ENCODE peak calls at places on chromosomes 11 and 22, in four cellular contexts. One of them, this sample, is unnamed. For H3K27me3, the result is how much of the 10 kb centered on the place peaks cover.

GRCh38 chr11:121563900-121564822 is 111.4 kb upstream of the SORL1-AS1 start:
- DNase-seq in psoas muscle: no peak
- DNase-seq in heart left ventricle: no peak
- DNase-seq in CD4-positive, alpha-beta memory T cell: no peak
- DNase-seq in this sample: no peak

GRCh38 chr22:41485033-41485432 is 16.1 kb downstream of the ACO2 start:
- DNase-seq in psoas muscle: peak
- DNase-seq in CD4-positive, alpha-beta memory T cell: no peak
- DNase-seq in heart left ventricle: no peak
- DNase-seq in this sample: no peak

GRCh38 chr11:117868815-117869642 is 7.4 kb downstream of the FXYD6 start:
- DNase-seq in heart left ventricle: no peak
- DNase-seq in CD4-positive, alpha-beta memory T cell: no peak
- DNase-seq in psoas muscle: no peak
- DNase-seq in this sample: no peak

GRCh38 chr11:11415786-11416390 is 62.8 kb upstream of the CSNK2A3 start:
- DNase-seq in psoas muscle: no peak
- DNase-seq in heart left ventricle: no peak
- DNase-seq in CD4-positive, alpha-beta memory T cell: no peak
- DNase-seq in this sample: no peak

GRCh38 chr11:64234840-64235379 is 526 bp downstream of the VEGFB start:
- DNase-seq in heart left ventricle: peak
- DNase-seq in psoas muscle: peak
- DNase-seq in CD4-positive, alpha-beta memory T cell: peak
- DNase-seq in this sample: no peak

GRCh38 chr11:6927030-6927617 is 898 bp downstream of the ZNF215 start:
- DNase-seq in heart left ventricle: no peak
- DNase-seq in CD4-positive, alpha-beta memory T cell: no peak
- DNase-seq in psoas muscle: no peak
- DNase-seq in this sample: no peak

GRCh38 chr11:10674991-10675440 is 18.5 kb downstream of the IRAG1 start:
- DNase-seq in psoas muscle: peak
- DNase-seq in CD4-positive, alpha-beta memory T cell: no peak
- DNase-seq in heart left ventricle: peak
- DNase-seq in this sample: no peak

GRCh38 chr22:46084943-46085830 is 65.1 kb upstream of the PPARA start:
- DNase-seq in psoas muscle: peak
- DNase-seq in heart left ventricle: peak
- DNase-seq in CD4-positive, alpha-beta memory T cell: no peak
- DNase-seq in this sample: no peak

GRCh38 chr22:42061041-42061440 is 9.6 kb downstream of the NAGA start:
- DNase-seq in psoas muscle: no peak
- DNase-seq in heart left ventricle: no peak
- DNase-seq in CD4-positive, alpha-beta memory T cell: no peak
- DNase-seq in this sample: no peak

GRCh38 chr22:24141586-24141985 is 39.7 kb upstream of the SUSD2 start:
- DNase-seq in psoas muscle: no peak
- DNase-seq in heart left ventricle: no peak
- DNase-seq in CD4-positive, alpha-beta memory T cell: no peak
- DNase-seq in this sample: no peak

GRCh38 chr22:50569041-50569459 is 6.3 kb upstream of the SYCE3 start:
- DNase-seq in psoas muscle: no peak
- DNase-seq in heart left ventricle: no peak
- DNase-seq in CD4-positive, alpha-beta memory T cell: no peak
- DNase-seq in this sample: no peak
- H3K4me3 ChIP-seq in psoas muscle: no peak
- H3K4me3 ChIP-seq in heart left ventricle: no peak
- H3K4me3 ChIP-seq in CD4-positive, alpha-beta memory T cell: no peak
- H3K4me3 ChIP-seq in this sample: no peak

GRCh38 chr11:120514541-120515121 is 3.1 kb downstream of the GRIK4 start:
- DNase-seq in CD4-positive, alpha-beta memory T cell: no peak
- DNase-seq in heart left ventricle: no peak
- DNase-seq in psoas muscle: peak
- DNase-seq in this sample: no peak
- H3K27me3 ChIP-seq in CD4-positive, alpha-beta memory T cell: under half
- H3K27me3 ChIP-seq in heart left ventricle: under half
- H3K27me3 ChIP-seq in psoas muscle: under half
- H3K27me3 ChIP-seq in this sample: under half

GRCh38 chr22:17980638-17981051 is 43.7 kb downstream of the MICAL3 start:
- DNase-seq in CD4-positive, alpha-beta memory T cell: peak
- DNase-seq in psoas muscle: peak
- DNase-seq in heart left ventricle: no peak
- DNase-seq in this sample: no peak
- H3K4me3 ChIP-seq in CD4-positive, alpha-beta memory T cell: peak
- H3K4me3 ChIP-seq in psoas muscle: peak
- H3K4me3 ChIP-seq in heart left ventricle: no peak
- H3K4me3 ChIP-seq in this sample: no peak

GRCh38 chr11:14687456-14687855 is 43.9 kb downstream of the PDE3B start:
- DNase-seq in psoas muscle: no peak
- DNase-seq in CD4-positive, alpha-beta memory T cell: no peak
- DNase-seq in heart left ventricle: no peak
- DNase-seq in this sample: no peak
- H3K27me3 ChIP-seq in psoas muscle: under half
- H3K27me3 ChIP-seq in CD4-positive, alpha-beta memory T cell: under half
- H3K27me3 ChIP-seq in heart left ventricle: under half
- H3K27me3 ChIP-seq in this sample: under half

GRCh38 chr11:78595431-78596130 is 20.9 kb upstream of the NARS2 start:
- DNase-seq in CD4-positive, alpha-beta memory T cell: no peak
- DNase-seq in psoas muscle: no peak
- DNase-seq in heart left ventricle: no peak
- DNase-seq in this sample: peak
- H3K4me3 ChIP-seq in CD4-positive, alpha-beta memory T cell: no peak
- H3K4me3 ChIP-seq in psoas muscle: no peak
- H3K4me3 ChIP-seq in heart left ventricle: no peak
- H3K4me3 ChIP-seq in this sample: no peak

GRCh38 chr11:68714047-68714856 is 29.9 kb downstream of the GAL start:
- DNase-seq in psoas muscle: no peak
- DNase-seq in CD4-positive, alpha-beta memory T cell: no peak
- DNase-seq in heart left ventricle: no peak
- DNase-seq in this sample: no peak

GRCh38 chr11:68710445-68710844 is 26.1 kb downstream of the GAL start:
- DNase-seq in CD4-positive, alpha-beta memory T cell: no peak
- DNase-seq in psoas muscle: no peak
- DNase-seq in heart left ventricle: no peak
- DNase-seq in this sample: no peak

GRCh38 chr11:68711114-68711513 is 26.8 kb downstream of the GAL start:
- DNase-seq in CD4-positive, alpha-beta memory T cell: no peak
- DNase-seq in psoas muscle: no peak
- DNase-seq in heart left ventricle: no peak
- DNase-seq in this sample: no peak

GRCh38 chr11:68721075-68721474 is 30.2 kb downstream of the TESMIN start:
- DNase-seq in psoas muscle: no peak
- DNase-seq in CD4-positive, alpha-beta memory T cell: no peak
- DNase-seq in heart left ventricle: no peak
- DNase-seq in this sample: no peak

DNA sequence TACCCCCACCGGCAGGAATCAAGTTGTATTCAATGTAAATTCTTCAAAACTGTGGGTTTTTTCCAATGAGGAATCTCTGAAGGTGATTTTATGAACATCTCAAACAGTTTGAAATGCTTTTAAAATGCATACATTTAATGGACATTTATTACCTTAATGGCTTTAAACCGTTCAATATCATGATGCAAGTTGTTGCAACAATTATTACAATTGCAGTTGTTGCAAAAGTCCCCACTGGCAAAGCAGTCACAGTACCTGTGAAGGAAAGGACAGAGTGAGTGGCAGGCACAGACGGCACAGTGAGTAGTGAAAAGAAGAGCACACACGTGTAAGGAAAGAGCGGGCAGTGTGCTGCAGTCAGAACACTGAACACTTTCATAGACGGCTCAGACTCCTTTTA is 31.3 kb downstream of the GAL start:
- DNase-seq in psoas muscle: no peak
- DNase-seq in CD4-positive, alpha-beta memory T cell: no peak
- DNase-seq in heart left ventricle: no peak
- DNase-seq in this sample: no peak
- H3K27me3 ChIP-seq in psoas muscle: under half
- H3K27me3 ChIP-seq in CD4-positive, alpha-beta memory T cell: under half
- H3K27me3 ChIP-seq in heart left ventricle: under half
- H3K27me3 ChIP-seq in this sample: under half

GRCh38 chr22:17796695-17797094 is 22.4 kb upstream of the BID start:
- DNase-seq in heart left ventricle: no peak
- DNase-seq in CD4-positive, alpha-beta memory T cell: no peak
- DNase-seq in psoas muscle: no peak
- DNase-seq in this sample: no peak

GRCh38 chr22:17794726-17795125 is 20.5 kb upstream of the BID start:
- DNase-seq in psoas muscle: no peak
- DNase-seq in heart left ventricle: no peak
- DNase-seq in CD4-positive, alpha-beta memory T cell: no peak
- DNase-seq in this sample: no peak

GRCh38 chr22:17795143-17795542 is 20.9 kb upstream of the BID start:
- DNase-seq in heart left ventricle: no peak
- DNase-seq in CD4-positive, alpha-beta memory T cell: no peak
- DNase-seq in psoas muscle: no peak
- DNase-seq in this sample: no peak

GRCh38 chr22:17797721-17798559 is 23.7 kb upstream of the BID start:
- DNase-seq in psoas muscle: no peak
- DNase-seq in CD4-positive, alpha-beta memory T cell: no peak
- DNase-seq in heart left ventricle: no peak
- DNase-seq in this sample: no peak

DNA sequence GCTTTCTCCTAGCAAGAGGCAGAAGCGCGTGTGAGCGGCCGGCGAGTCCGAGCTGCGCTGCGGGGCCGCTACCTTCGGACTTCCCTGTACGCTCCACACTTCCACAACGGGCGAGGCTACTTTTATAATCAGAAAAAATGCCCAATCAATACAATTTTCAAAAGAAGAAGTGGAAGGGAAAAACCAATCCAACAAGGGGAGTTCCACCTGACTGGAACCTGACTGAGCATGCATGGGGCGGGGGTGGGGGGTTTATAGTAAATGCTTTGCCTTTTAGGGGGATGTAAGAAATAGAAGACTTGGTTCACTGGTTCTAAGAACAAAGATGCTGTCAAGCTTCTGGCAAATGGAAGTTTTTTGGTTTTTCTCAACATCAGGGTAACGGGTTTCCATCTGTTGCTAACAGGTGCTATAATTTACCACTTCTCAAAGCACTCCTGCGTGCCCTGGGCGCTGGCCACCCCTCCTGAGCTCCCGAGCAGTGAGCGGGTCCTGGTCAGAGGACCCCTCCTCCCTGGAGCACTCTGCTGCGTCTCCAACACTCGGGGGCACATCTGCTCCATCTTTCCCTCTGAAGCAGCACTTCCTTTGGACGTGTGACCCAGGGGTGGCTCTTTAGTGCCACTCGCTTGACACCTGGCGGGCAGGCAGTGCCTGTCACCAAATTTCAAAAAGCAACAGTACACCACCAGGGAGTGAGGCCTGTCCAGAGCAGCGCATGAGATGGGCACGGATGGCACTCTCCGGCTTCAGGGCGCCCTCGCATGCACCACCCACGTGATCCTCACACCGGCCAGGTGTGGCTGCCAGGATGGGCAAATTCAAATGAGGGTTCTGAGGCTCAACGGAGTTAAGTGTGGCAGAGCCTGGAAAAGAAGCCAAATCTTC is 21.6 kb upstream of the BID start:
- DNase-seq in psoas muscle: no peak
- DNase-seq in heart left ventricle: no peak
- DNase-seq in CD4-positive, alpha-beta memory T cell: no peak
- DNase-seq in this sample: no peak
- H3K4me3 ChIP-seq in psoas muscle: no peak
- H3K4me3 ChIP-seq in heart left ventricle: no peak
- H3K4me3 ChIP-seq in CD4-positive, alpha-beta memory T cell: no peak
- H3K4me3 ChIP-seq in this sample: no peak

GRCh38 chr22:49453816-49454215 is 373.9 kb downstream of the BRD1 start:
- DNase-seq in CD4-positive, alpha-beta memory T cell: no peak
- DNase-seq in psoas muscle: no peak
- DNase-seq in heart left ventricle: no peak
- DNase-seq in this sample: no peak
- H3K27me3 ChIP-seq in CD4-positive, alpha-beta memory T cell: under half
- H3K27me3 ChIP-seq in psoas muscle: under half
- H3K27me3 ChIP-seq in heart left ventricle: under half
- H3K27me3 ChIP-seq in this sample: under half

GRCh38 chr22:37324340-37325023 is 42.2 kb downstream of the CYTH4 start:
- DNase-seq in psoas muscle: no peak
- DNase-seq in CD4-positive, alpha-beta memory T cell: no peak
- DNase-seq in heart left ventricle: no peak
- DNase-seq in this sample: no peak
- H3K4me3 ChIP-seq in psoas muscle: no peak
- H3K4me3 ChIP-seq in CD4-positive, alpha-beta memory T cell: no peak
- H3K4me3 ChIP-seq in heart left ventricle: no peak
- H3K4me3 ChIP-seq in this sample: peak

GRCh38 chr22:44954113-44954512 is 55.7 kb downstream of the PHF21B start:
- DNase-seq in psoas muscle: no peak
- DNase-seq in CD4-positive, alpha-beta memory T cell: no peak
- DNase-seq in heart left ventricle: no peak
- DNase-seq in this sample: no peak

GRCh38 chr22:44957267-44957905 is 52.4 kb downstream of the PHF21B start:
- DNase-seq in psoas muscle: no peak
- DNase-seq in CD4-positive, alpha-beta memory T cell: no peak
- DNase-seq in heart left ventricle: no peak
- DNase-seq in this sample: no peak

GRCh38 chr22:44952863-44953790 is 56.7 kb downstream of the PHF21B start:
- DNase-seq in heart left ventricle: no peak
- DNase-seq in CD4-positive, alpha-beta memory T cell: no peak
- DNase-seq in psoas muscle: no peak
- DNase-seq in this sample: no peak

GRCh38 chr22:44955102-44955501 is 54.7 kb downstream of the PHF21B start:
- DNase-seq in CD4-positive, alpha-beta memory T cell: no peak
- DNase-seq in heart left ventricle: no peak
- DNase-seq in psoas muscle: no peak
- DNase-seq in this sample: no peak

DNA sequence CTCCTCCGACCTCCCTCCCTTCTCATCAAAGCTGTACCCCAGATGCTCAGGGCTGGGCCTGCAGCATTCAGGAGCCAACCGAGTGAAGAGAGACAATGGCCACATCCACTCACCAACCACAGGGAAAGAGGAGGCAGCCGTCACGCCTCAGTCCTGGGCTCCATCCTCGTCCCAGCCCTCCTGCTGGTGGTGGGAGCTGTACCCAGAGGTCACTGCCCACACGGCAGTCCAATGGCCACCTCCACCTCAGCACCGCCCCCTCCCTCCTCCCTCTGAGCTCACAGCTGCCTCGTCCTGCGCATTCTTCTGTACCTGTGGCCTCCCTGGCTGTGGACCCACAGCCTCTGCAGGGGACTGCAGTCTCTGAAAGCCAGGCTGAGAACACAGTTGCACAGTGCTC is 53.0 kb downstream of the PHF21B start:
- DNase-seq in heart left ventricle: no peak
- DNase-seq in psoas muscle: no peak
- DNase-seq in CD4-positive, alpha-beta memory T cell: no peak
- DNase-seq in this sample: no peak
- H3K27me3 ChIP-seq in heart left ventricle: under half
- H3K27me3 ChIP-seq in psoas muscle: under half
- H3K27me3 ChIP-seq in CD4-positive, alpha-beta memory T cell: under half
- H3K27me3 ChIP-seq in this sample: under half